ENCODE peak calls at places on chromosomes 12 and 14, in four cellular contexts. H is A549, X is dorsolateral prefrontal cortex, I is transverse colon. U is an unnamed sample.

GRCh38 chr14:32050839-32051238 is 26.3 kb upstream of the ARHGAP5 start:
- DNase-seq in I (no peak), X (no peak), H (no peak), U (no peak)

GRCh38 chr12:110068654-110069053 is 20.3 kb upstream of the C12orf76 start:
- DNase-seq in I (no peak), H (no peak), X (no peak), U (no peak)

GRCh38 chr12:9651265-9651729 is 18.2 kb upstream of the CLEC2D start:
- DNase-seq in H (no peak), X (no peak), I (no peak), U (no peak)

GRCh38 chr12:96989916-96990315 is 82.9 kb downstream of the NEDD1 start:
- DNase-seq in I (no peak), X (no peak), H (no peak), U (no peak)

GRCh38 chr14:69708586-69709169 is 58.3 kb upstream of the SRSF5 start:
- DNase-seq in I (peak), X (peak), H (no peak), U (peak)

GRCh38 chr14:100307215-100308111 is 1.2 kb upstream of the SLC25A29 start:
- DNase-seq in I (peak), H (no peak), X (no peak), U (no peak)

GRCh38 chr12:91577586-91578539 is 395.2 kb upstream of the DCN start:
- DNase-seq in I (no peak), H (peak), X (no peak), U (no peak)

GRCh38 chr12:53344824-53345485 is 8.8 kb upstream of the SP7 start:
- DNase-seq in H (peak), I (peak), X (peak), U (peak)

GRCh38 chr12:12890492-12890814 is 909 bp upstream of the GPRC5A start:
- DNase-seq in H (peak), I (no peak), X (no peak), U (no peak)

GRCh38 chr14:68376067-68376810 is 416.6 kb downstream of the ZFP36L1 start:
- DNase-seq in X (no peak), I (no peak), H (no peak), U (no peak)

GRCh38 chr12:55818140-55818728 is 393 bp downstream of the ORMDL2 start:
- DNase-seq in I (no peak), H (no peak), X (no peak), U (no peak)

GRCh38 chr12:101906226-101906625 is 28.8 kb downstream of the DRAM1 start:
- DNase-seq in H (no peak), X (no peak), I (no peak), U (no peak)

GRCh38 chr14:51342226-51342625 is 102.2 kb downstream of the TMX1 start:
- DNase-seq in I (no peak), X (no peak), H (peak), U (no peak)

GRCh38 chr12:100793182-100793581 is 1.4 kb upstream of the ANO4 start:
- DNase-seq in I (no peak), H (no peak), X (no peak), U (no peak)

GRCh38 chr12:92396647-92397258 is 251.1 kb upstream of the BTG1 start:
- DNase-seq in I (no peak), H (peak), X (no peak), U (no peak)

DNA sequence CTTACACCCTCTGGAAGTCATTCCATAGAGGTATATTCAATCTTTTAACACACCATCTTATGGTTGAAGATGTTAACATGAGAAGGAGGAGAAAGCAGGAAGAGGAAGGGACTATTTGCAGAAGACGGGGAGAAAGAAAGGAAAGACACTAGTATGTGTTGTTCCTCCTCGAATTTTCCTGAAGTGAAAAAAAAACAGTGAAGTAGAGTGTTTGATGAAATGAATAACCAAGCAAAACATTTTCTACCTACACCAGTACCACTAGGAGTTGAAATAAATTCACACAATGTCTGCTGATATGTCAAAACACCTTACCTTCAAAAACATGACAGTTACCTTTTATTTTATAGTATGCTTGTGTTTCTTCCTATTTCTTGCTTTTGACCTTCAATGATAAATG is 1.4 kb upstream of the CNOT2 start:
- DNase-seq in H (no peak), X (no peak), I (no peak), U (no peak)
- H3K27ac ChIP-seq in H (peak), X (peak), I (peak), U (no peak)

DNA sequence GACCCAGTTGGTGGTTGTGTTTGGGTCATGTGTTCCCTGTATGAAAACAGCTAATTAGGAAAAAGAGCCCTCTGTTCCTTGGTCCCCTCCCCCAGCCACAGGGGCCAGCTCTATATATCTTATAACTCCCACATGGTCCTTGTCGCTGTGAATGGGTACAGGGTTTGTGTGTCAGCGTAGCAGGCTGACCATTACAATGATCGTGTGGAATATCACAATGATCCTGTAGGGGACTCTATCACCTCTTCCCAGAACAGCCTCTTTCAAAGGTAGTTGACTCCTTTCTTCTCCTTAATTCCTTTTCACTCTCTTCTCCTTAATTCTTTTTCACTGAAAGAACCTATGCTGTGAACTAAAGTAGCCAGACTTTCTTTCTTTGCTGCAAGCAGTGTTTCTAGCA is 51.6 kb upstream of the RIC8B start:
- DNase-seq in H (no peak), I (no peak), X (no peak), U (no peak)
- TF ChIP-seq CTCF in H (no peak), I (peak), X (no peak), U (no peak)

GRCh38 chr12:18752947-18753346 is 15.0 kb downstream of the CAPZA3 start:
- DNase-seq in X (no peak), I (no peak), H (no peak), U (no peak)
- H3K27ac ChIP-seq in X (no peak), I (no peak), H (no peak), U (no peak)

GRCh38 chr14:56632192-56632591 is 52.6 kb downstream of the TMEM260 start:
- DNase-seq in I (no peak), X (no peak), H (no peak), U (no peak)

GRCh38 chr14:56633544-56633943 is 53.9 kb downstream of the TMEM260 start:
- DNase-seq in H (no peak), I (no peak), X (no peak), U (no peak)

GRCh38 chr14:56635041-56635440 is 55.4 kb downstream of the TMEM260 start:
- DNase-seq in X (no peak), I (no peak), H (no peak), U (no peak)

GRCh38 chr14:56630707-56631106 is 51.1 kb downstream of the TMEM260 start:
- DNase-seq in X (no peak), H (no peak), I (no peak), U (no peak)
- TF ChIP-seq CTCF in X (no peak), H (no peak), I (no peak), U (no peak)

DNA sequence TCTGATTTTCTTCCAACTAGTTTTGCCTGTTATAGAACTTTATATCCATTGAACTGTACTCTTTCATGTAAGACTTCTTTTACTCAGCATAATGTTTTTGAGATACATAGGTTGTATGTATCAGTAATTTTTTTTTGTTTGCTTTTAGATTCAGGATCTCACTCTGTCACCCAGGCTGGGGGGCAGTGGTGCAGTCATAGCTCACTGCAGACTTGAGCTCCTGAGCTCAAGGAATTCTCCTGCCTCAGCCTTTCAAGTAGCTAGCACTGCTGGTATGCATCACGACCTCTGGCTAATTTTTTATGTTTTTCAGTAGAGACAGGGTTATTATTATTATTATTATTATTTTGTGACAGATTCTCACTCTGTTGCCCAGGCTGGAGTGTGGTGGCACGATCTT is 65.0 kb upstream of the DDHD1 start:
- DNase-seq in I (no peak), H (no peak), X (no peak), U (no peak)
- H3K27ac ChIP-seq in I (peak), H (peak), X (no peak), U (no peak)

GRCh38 chr12:104827587-104827986 is 130.5 kb downstream of the SLC41A2 start:
- DNase-seq in X (no peak), H (no peak), I (no peak), U (no peak)

GRCh38 chr12:104828015-104828414 is 130.1 kb downstream of the SLC41A2 start:
- DNase-seq in X (no peak), H (no peak), I (no peak), U (no peak)

GRCh38 chr12:104823985-104824441 is 134.1 kb downstream of the SLC41A2 start:
- DNase-seq in I (no peak), H (no peak), X (no peak), U (no peak)

GRCh38 chr12:104825408-104825807 is 132.7 kb downstream of the SLC41A2 start:
- DNase-seq in H (no peak), X (no peak), I (no peak), U (no peak)
- TF ChIP-seq CTCF in H (peak), X (no peak), I (no peak), U (no peak)

GRCh38 chr14:73719361-73719760 is 5.2 kb upstream of the PNMA1 start:
- DNase-seq in X (no peak), H (no peak), I (no peak), U (no peak)
- H3K27ac ChIP-seq in X (peak), H (no peak), I (peak), U (no peak)

GRCh38 chr14:99118046-99118721 is 153.8 kb downstream of the BCL11B start:
- DNase-seq in I (no peak), X (no peak), H (no peak), U (no peak)
- TF ChIP-seq CTCF in I (no peak), X (no peak), H (no peak), U (no peak)

GRCh38 chr14:34538871-34539406 is 562 bp downstream of the EAPP start:
- DNase-seq in X (no peak), H (no peak), I (no peak), U (no peak)
- H3K27ac ChIP-seq in X (peak), H (peak), I (peak), U (peak)

U was measured in CD4-positive, alpha-beta T cell.